ENCODE peak calls at places on chromosome 3, in nine cellular contexts. M is A673; Y is astrocyte; H is CD4-positive, alpha-beta T cell; N is progenitor cell of endocrine pancreas; T is epithelial cell of proximal tubule; F is cardiac muscle cell; P is cardiac fibroblast; S is H9. A is an unnamed sample.

GRCh38 chr3:157447026-157447694 is 10.5 kb downstream of the PTX3 start:
- DNase-seq in F (no peak), Y (peak; percentile 39), P (peak; percentile 78), S (no peak), N (no peak), M (peak; percentile 66), H (no peak), T (no peak), A (no peak)

GRCh38 chr3:170038434-170039110 is 777 bp downstream of the GPR160 start:
- DNase-seq in M (peak; percentile 35), T (no peak), N (peak; percentile 50), H (peak; percentile 30), S (peak; percentile 77), F (peak; percentile 15), Y (no peak), P (no peak), A (no peak)

GRCh38 chr3:53242155-53242554 is 13.7 kb downstream of the TKT start:
- DNase-seq in S (no peak), H (no peak), P (no peak), M (no peak), T (no peak), Y (no peak), N (no peak), F (no peak), A (no peak)

GRCh38 chr3:57169872-57170623 is 4.9 kb upstream of the IL17RD start:
- DNase-seq in F (peak; percentile 91), P (peak; percentile 77), S (peak; percentile 91), M (peak; percentile 54), T (no peak), H (peak; percentile 55), Y (no peak), N (peak; percentile 79), A (no peak)

GRCh38 chr3:155504682-155505081 is 211.2 kb upstream of the STRIT1 start:
- DNase-seq in F (no peak), S (no peak), H (no peak), Y (no peak), N (no peak), M (no peak), T (no peak), P (no peak), A (no peak)

GRCh38 chr3:120432105-120432860 is 18.5 kb downstream of the FSTL1 start:
- DNase-seq in M (peak; percentile 70), H (no peak), T (no peak), N (no peak), Y (peak; percentile 94), F (no peak), P (peak; percentile 97), S (peak; percentile 75), A (no peak)

GRCh38 chr3:115783938-115784738 is 160.8 kb downstream of the GAP43 start:
- DNase-seq in N (peak; percentile 94), H (peak; percentile 87), T (no peak), M (peak; percentile 96), S (peak; percentile 91), P (peak; percentile 94), F (peak; percentile 97), Y (peak; percentile 89), A (peak; percentile 97)

GRCh38 chr3:30659270-30660127 is 53.1 kb downstream of the TGFBR2 start:
- DNase-seq in P (peak; percentile 86), Y (peak; percentile 98), N (no peak), F (no peak), T (peak; percentile 74), H (no peak), S (no peak), M (peak; percentile 76), A (no peak)

GRCh38 chr3:134033315-134033996 is 3.7 kb upstream of the SLCO2A1 start:
- DNase-seq in Y (no peak), F (no peak), S (no peak), P (no peak), H (no peak), T (no peak), N (no peak), M (no peak), A (no peak)

GRCh38 chr3:184255291-184256039 is 5.9 kb downstream of the CAMK2N2 start:
- DNase-seq in M (no peak), P (no peak), S (no peak), Y (no peak), T (no peak), N (no peak), H (no peak), F (no peak), A (peak; percentile 26)

GRCh38 chr3:127822836-127823589 is 698 bp upstream of the MGLL start:
- DNase-seq in Y (no peak), T (no peak), S (no peak), P (peak; percentile 36), H (no peak), F (peak; percentile 47), N (peak; percentile 22), M (peak; percentile 29), A (no peak)

GRCh38 chr3:170483485-170484262 is 65.0 kb downstream of the CLDN11 start:
- DNase-seq in P (no peak), F (no peak), T (no peak), S (peak; percentile 40), N (no peak), M (no peak), H (no peak), Y (no peak), A (no peak)

GRCh38 chr3:64554086-64554920 is 133.5 kb downstream of the ADAMTS9 start:
- DNase-seq in F (no peak), S (no peak), T (peak; percentile 87), P (no peak), M (no peak), Y (no peak), N (no peak), H (no peak), A (no peak)

DNA sequence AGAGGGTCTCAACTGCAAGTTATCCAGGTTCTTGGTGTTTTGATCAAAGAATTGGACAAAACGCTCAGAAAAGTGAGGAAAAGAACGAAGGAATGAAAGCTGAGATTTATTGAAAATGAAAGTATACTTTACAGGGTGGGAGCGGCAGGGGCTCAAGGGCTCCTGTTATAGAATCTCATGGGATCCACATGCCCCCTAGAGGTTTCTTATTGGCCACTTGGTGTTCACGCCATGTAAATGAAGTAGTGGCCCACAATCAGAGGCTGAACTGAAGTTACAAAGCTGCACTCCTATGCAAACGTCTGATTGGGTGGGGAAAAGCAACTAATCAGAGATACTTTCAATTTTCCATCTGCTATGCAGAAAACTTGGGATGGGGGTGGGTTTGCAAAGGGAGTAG is 216.7 kb downstream of the PTPRG start:
- DNase-seq in Y (no peak), P (no peak), N (no peak), F (peak; percentile 9), H (no peak), S (no peak), M (peak; percentile 14), T (no peak), A (no peak)
- TF ChIP-seq CTCF in Y (no peak), P (no peak), N (no peak), F (no peak), H (no peak), S (peak; percentile 59), M (peak; percentile 32), T (peak; percentile 25), A (no peak)

GRCh38 chr3:151425640-151426336 is 35.1 kb downstream of the IGSF10 start:
- DNase-seq in P (no peak), T (no peak), Y (peak; percentile 41), F (no peak), M (peak; percentile 90), N (no peak), S (no peak), H (no peak), A (no peak)
- TF ChIP-seq CTCF in P (peak; percentile 37), T (peak; percentile 55), Y (peak; percentile 29), F (peak; percentile 44), M (peak; percentile 80), N (peak; percentile 30), S (peak; percentile 69), H (no peak), A (peak; percentile 72)

GRCh38 chr3:121552379-121552778 is 6.6 kb upstream of the POLQ start:
- DNase-seq in H (no peak), F (no peak), T (no peak), P (peak; percentile 20), N (no peak), M (no peak), S (no peak), Y (no peak), A (no peak)
- TF ChIP-seq CTCF in H (no peak), F (no peak), T (no peak), P (no peak), N (no peak), M (no peak), S (no peak), Y (no peak), A (no peak)

DNA sequence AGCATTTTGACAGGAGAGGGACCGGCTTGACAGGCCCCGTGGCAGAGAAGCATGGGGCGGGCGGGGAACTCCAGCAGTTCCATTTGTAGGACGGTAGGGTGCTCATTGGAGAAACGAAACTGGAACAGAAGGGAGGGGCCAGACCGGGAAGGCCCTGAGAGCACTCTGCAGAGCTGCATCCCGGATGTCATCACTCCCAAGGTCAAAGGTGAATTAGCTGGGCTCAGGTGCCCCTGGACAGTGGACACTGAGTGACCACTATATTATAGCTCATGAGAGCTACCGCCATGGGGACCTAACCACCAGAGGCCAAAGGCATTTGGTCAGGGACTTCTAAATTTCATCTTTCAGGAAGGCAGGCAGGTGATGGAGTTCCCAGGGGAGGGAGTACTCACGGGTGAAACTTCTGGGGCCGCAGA is 7.3 kb downstream of the CSRNP1 start:
- DNase-seq in H (no peak), F (no peak), N (no peak), P (no peak), T (no peak), Y (no peak), M (no peak), S (peak; percentile 29), A (no peak)
- TF ChIP-seq CTCF in H (no peak), F (no peak), N (no peak), P (peak; percentile 28), T (no peak), Y (no peak), M (no peak), S (no peak), A (peak; percentile 27)

GRCh38 chr3:23647706-23648258 is 158.0 kb upstream of the UBE2E1 start:
- DNase-seq in M (no peak), S (no peak), Y (no peak), N (no peak), H (no peak), T (no peak), F (no peak), P (no peak), A (no peak)

GRCh38 chr3:23649502-23649901 is 156.3 kb upstream of the UBE2E1 start:
- DNase-seq in Y (no peak), M (peak; percentile 18), S (no peak), P (no peak), H (no peak), F (no peak), T (no peak), N (no peak), A (no peak)

GRCh38 chr3:23646201-23646955 is 159.4 kb upstream of the UBE2E1 start:
- DNase-seq in N (no peak), M (no peak), F (no peak), T (no peak), H (no peak), P (no peak), Y (no peak), S (no peak), A (no peak)

GRCh38 chr3:23648965-23649328 is 156.8 kb upstream of the UBE2E1 start:
- DNase-seq in Y (no peak), P (peak; percentile 15), T (no peak), F (no peak), N (no peak), H (no peak), S (no peak), M (no peak), A (no peak)

GRCh38 chr3:23648326-23648964 is 157.3 kb upstream of the UBE2E1 start:
- DNase-seq in P (peak; percentile 49), F (no peak), T (no peak), M (no peak), H (no peak), N (no peak), Y (no peak), S (no peak), A (no peak)
- TF ChIP-seq CTCF in P (no peak), F (peak; percentile 11), T (peak; percentile 33), M (no peak), H (no peak), N (no peak), Y (no peak), S (peak; percentile 24), A (peak; percentile 28)

A was measured in chondrocyte.